ENCODE peak calls at places on chromosomes 16 and 17, in seven cellular contexts. One of them, this sample, is unnamed. For H3K4me1, the result is how much of the 10 kb centered on the place peaks cover.

GRCh38 chr17:12730931-12731521 is 58.3 kb upstream of the ARHGAP44 start:
- DNase-seq in psoas muscle: peak
- DNase-seq in body of pancreas: peak
- DNase-seq in tibial nerve: no peak
- DNase-seq in heart left ventricle: peak
- DNase-seq in PC-3: peak
- DNase-seq in cardiac muscle cell: peak
- DNase-seq in this sample: no peak

GRCh38 chr17:19513897-19514488 is 19.7 kb upstream of the SLC47A1 start:
- DNase-seq in PC-3: peak
- DNase-seq in cardiac muscle cell: peak
- DNase-seq in heart left ventricle: peak
- DNase-seq in psoas muscle: peak
- DNase-seq in tibial nerve: peak
- DNase-seq in body of pancreas: peak
- DNase-seq in this sample: peak

GRCh38 chr16:22912654-22913053 is 98.7 kb downstream of the HS3ST2 start:
- DNase-seq in tibial nerve: no peak
- DNase-seq in body of pancreas: no peak
- DNase-seq in PC-3: no peak
- DNase-seq in heart left ventricle: no peak
- DNase-seq in psoas muscle: no peak
- DNase-seq in cardiac muscle cell: no peak
- DNase-seq in this sample: no peak

GRCh38 chr16:58348986-58349385 is 43.3 kb upstream of the GINS3 start:
- DNase-seq in PC-3: no peak
- DNase-seq in cardiac muscle cell: no peak
- DNase-seq in heart left ventricle: no peak
- DNase-seq in tibial nerve: no peak
- DNase-seq in psoas muscle: no peak
- DNase-seq in body of pancreas: no peak
- DNase-seq in this sample: no peak

GRCh38 chr17:6453279-6454024 is 9.2 kb downstream of the PIMREG start:
- DNase-seq in tibial nerve: no peak
- DNase-seq in psoas muscle: no peak
- DNase-seq in body of pancreas: no peak
- DNase-seq in PC-3: no peak
- DNase-seq in heart left ventricle: no peak
- DNase-seq in cardiac muscle cell: no peak
- DNase-seq in this sample: no peak

GRCh38 chr17:48510761-48511604 is 19.8 kb downstream of the HOXB1 start:
- DNase-seq in body of pancreas: no peak
- DNase-seq in cardiac muscle cell: no peak
- DNase-seq in PC-3: peak
- DNase-seq in psoas muscle: no peak
- DNase-seq in tibial nerve: no peak
- DNase-seq in heart left ventricle: no peak
- DNase-seq in this sample: no peak

GRCh38 chr17:17567114-17567513 is 24.4 kb downstream of the PEMT start:
- DNase-seq in body of pancreas: peak
- DNase-seq in tibial nerve: no peak
- DNase-seq in cardiac muscle cell: no peak
- DNase-seq in heart left ventricle: peak
- DNase-seq in psoas muscle: peak
- DNase-seq in PC-3: no peak
- DNase-seq in this sample: no peak

GRCh38 chr17:43661699-43662431 is at the start of gene MEOX1:
- DNase-seq in body of pancreas: no peak
- DNase-seq in heart left ventricle: peak
- DNase-seq in tibial nerve: no peak
- DNase-seq in psoas muscle: no peak
- DNase-seq in cardiac muscle cell: peak
- DNase-seq in PC-3: peak
- DNase-seq in this sample: peak

DNA sequence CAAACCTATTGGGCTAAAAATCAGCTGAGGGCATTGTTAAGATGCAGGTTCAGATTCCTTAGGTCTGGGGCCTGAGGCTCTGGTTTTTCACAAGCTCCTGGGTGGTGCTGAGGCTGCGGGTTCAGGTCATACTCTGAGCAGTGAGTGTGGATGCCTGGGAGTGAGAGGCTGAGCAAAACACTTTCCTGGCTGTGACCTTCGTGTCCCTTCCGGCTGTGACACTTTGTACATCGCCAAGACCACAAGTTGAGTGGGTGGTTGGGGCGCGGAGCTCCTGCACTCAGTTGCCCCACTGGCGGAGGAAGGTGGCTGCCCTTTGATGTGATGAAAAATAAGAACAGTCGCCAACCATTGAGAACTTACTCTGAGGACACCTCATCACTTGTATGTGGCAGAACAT is 24.8 kb downstream of the CCR7 start:
- DNase-seq in heart left ventricle: no peak
- DNase-seq in PC-3: no peak
- DNase-seq in cardiac muscle cell: no peak
- DNase-seq in body of pancreas: no peak
- DNase-seq in psoas muscle: no peak
- DNase-seq in tibial nerve: no peak
- DNase-seq in this sample: no peak
- H3K4me1 ChIP-seq in heart left ventricle: half or more
- H3K4me1 ChIP-seq in PC-3: under half
- H3K4me1 ChIP-seq in cardiac muscle cell: under half
- H3K4me1 ChIP-seq in body of pancreas: half or more
- H3K4me1 ChIP-seq in psoas muscle: under half
- H3K4me1 ChIP-seq in tibial nerve: half or more
- H3K4me1 ChIP-seq in this sample: under half

GRCh38 chr17:2388020-2388704 is 12.7 kb downstream of the MNT start:
- DNase-seq in body of pancreas: no peak
- DNase-seq in psoas muscle: no peak
- DNase-seq in heart left ventricle: no peak
- DNase-seq in PC-3: no peak
- DNase-seq in tibial nerve: no peak
- DNase-seq in cardiac muscle cell: no peak
- DNase-seq in this sample: no peak
- H3K4me1 ChIP-seq in body of pancreas: under half
- H3K4me1 ChIP-seq in psoas muscle: half or more
- H3K4me1 ChIP-seq in heart left ventricle: under half
- H3K4me1 ChIP-seq in PC-3: under half
- H3K4me1 ChIP-seq in tibial nerve: half or more
- H3K4me1 ChIP-seq in cardiac muscle cell: under half
- H3K4me1 ChIP-seq in this sample: under half

DNA sequence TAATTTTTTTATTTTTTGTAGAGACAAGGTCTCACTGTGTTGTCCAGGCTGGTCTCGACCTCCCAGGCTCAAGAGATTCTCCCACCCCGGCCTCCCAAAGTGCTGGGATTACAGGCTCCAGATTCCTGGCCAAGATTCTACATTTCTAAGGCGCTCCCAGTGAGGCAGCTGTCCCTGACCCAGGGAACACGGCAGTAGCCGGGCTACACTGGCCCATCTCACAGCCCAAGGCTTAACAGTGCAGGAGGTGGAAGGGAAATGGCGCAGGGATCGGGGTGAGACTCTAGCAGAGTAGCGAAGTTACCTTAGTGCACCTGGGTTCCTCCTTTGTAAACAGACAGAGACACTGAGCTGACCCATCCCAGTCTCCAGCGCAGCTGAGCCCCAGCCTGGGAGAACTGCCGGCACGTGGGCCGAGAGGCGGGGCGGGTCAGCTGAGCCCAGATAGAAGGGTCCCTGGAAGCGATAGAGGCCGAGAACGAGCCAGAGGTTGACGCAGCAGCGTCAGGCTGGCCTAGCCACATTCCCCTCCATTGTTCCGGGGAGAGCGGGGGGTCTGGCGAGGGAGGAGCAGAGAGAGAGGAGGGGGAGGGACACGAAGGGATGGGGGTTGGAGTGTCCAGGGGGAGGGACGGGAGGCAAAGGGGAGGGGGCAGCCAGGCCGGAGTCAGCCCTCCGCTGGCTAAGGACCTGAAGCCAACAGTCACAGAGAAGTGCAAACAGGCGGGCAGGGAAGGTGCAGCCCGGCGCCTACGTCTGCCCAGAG is 2.5 kb downstream of the CARHSP1 start:
- DNase-seq in PC-3: no peak
- DNase-seq in tibial nerve: peak
- DNase-seq in body of pancreas: peak
- DNase-seq in heart left ventricle: peak
- DNase-seq in cardiac muscle cell: peak
- DNase-seq in psoas muscle: peak
- DNase-seq in this sample: no peak
- H3K4me1 ChIP-seq in PC-3: under half
- H3K4me1 ChIP-seq in tibial nerve: half or more
- H3K4me1 ChIP-seq in body of pancreas: half or more
- H3K4me1 ChIP-seq in heart left ventricle: half or more
- H3K4me1 ChIP-seq in cardiac muscle cell: under half
- H3K4me1 ChIP-seq in psoas muscle: under half
- H3K4me1 ChIP-seq in this sample: under half

DNA sequence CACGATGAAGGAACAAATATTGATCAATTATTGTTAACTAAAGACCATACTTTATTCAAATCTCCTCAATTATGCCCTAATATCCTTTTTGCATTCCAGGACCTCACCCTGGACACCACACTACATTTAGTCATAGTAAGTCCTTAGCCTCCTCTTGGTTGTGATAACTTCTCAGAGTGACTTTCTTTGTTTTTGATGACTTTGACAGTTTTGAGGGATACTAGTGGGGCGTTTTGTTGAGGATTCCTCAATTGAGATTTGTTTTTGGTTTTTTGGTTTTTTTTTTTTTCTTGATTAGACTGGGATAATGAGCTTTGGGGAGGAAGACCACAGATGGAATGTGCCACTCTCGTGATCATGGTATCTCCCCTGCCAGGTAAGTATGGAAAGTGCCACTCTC is 105.5 kb downstream of the SOX9 start:
- DNase-seq in body of pancreas: no peak
- DNase-seq in cardiac muscle cell: no peak
- DNase-seq in heart left ventricle: no peak
- DNase-seq in PC-3: no peak
- DNase-seq in psoas muscle: no peak
- DNase-seq in tibial nerve: no peak
- DNase-seq in this sample: no peak
- H3K4me1 ChIP-seq in body of pancreas: under half
- H3K4me1 ChIP-seq in cardiac muscle cell: under half
- H3K4me1 ChIP-seq in heart left ventricle: under half
- H3K4me1 ChIP-seq in PC-3: under half
- H3K4me1 ChIP-seq in psoas muscle: under half
- H3K4me1 ChIP-seq in tibial nerve: under half
- H3K4me1 ChIP-seq in this sample: under half

GRCh38 chr16:84369105-84369504 is 767 bp downstream of the ATP2C2 start:
- DNase-seq in heart left ventricle: no peak
- DNase-seq in PC-3: no peak
- DNase-seq in cardiac muscle cell: no peak
- DNase-seq in psoas muscle: no peak
- DNase-seq in tibial nerve: no peak
- DNase-seq in body of pancreas: no peak
- DNase-seq in this sample: no peak

GRCh38 chr16:84367750-84368320 is 503 bp upstream of the ATP2C2 start:
- DNase-seq in cardiac muscle cell: no peak
- DNase-seq in PC-3: no peak
- DNase-seq in psoas muscle: no peak
- DNase-seq in body of pancreas: peak
- DNase-seq in heart left ventricle: no peak
- DNase-seq in tibial nerve: no peak
- DNase-seq in this sample: no peak

GRCh38 chr16:84368327-84368996 is at the start of gene ATP2C2:
- DNase-seq in psoas muscle: no peak
- DNase-seq in tibial nerve: no peak
- DNase-seq in PC-3: peak
- DNase-seq in heart left ventricle: no peak
- DNase-seq in body of pancreas: peak
- DNase-seq in cardiac muscle cell: peak
- DNase-seq in this sample: no peak

GRCh38 chr16:84367297-84367680 is 1.0 kb upstream of the ATP2C2 start:
- DNase-seq in PC-3: no peak
- DNase-seq in body of pancreas: no peak
- DNase-seq in psoas muscle: no peak
- DNase-seq in cardiac muscle cell: no peak
- DNase-seq in heart left ventricle: no peak
- DNase-seq in tibial nerve: no peak
- DNase-seq in this sample: no peak

GRCh38 chr16:84366208-84366607 is 2.1 kb upstream of the ATP2C2 start:
- DNase-seq in body of pancreas: no peak
- DNase-seq in cardiac muscle cell: no peak
- DNase-seq in psoas muscle: no peak
- DNase-seq in tibial nerve: no peak
- DNase-seq in PC-3: no peak
- DNase-seq in heart left ventricle: no peak
- DNase-seq in this sample: no peak
- H3K4me1 ChIP-seq in body of pancreas: under half
- H3K4me1 ChIP-seq in cardiac muscle cell: under half
- H3K4me1 ChIP-seq in psoas muscle: under half
- H3K4me1 ChIP-seq in tibial nerve: under half
- H3K4me1 ChIP-seq in PC-3: under half
- H3K4me1 ChIP-seq in heart left ventricle: under half
- H3K4me1 ChIP-seq in this sample: under half

DNA sequence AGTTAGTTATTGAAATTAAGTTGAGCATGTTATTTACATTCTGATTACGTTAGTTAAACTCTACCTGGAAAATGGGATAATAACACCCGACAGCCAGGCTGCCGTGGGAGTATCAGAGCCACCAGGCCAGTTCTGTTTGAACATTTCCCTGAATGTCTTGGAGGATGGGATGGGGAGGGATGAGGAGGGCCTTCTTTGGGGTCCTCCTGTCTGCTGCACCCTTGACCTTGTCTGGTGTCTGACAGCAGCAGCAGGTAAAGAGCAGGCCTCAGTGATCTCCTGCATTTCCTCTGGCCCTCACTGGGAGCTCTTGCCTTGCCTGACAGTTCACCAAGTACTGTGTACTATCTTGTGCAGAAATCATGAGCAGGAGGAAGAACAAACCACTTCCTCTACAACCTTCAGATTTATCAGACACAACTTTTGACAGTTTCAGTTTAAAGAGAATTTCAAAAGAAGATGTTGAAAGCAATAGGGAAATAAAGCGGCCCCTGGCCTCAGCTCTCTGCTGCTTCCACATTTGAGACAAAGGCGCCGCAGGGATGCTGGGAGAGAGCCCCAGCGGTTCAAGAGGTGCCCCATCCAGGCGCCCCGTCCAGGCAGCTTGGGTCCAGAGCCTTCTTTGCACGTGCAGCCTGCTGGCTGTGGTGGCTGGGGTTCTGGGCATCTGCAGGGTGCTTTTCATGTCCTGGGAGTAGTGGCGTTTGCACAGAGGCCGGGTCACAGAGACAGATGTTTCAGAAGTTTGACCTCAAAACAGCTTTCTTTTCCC is 25.3 kb downstream of the CMIP start:
- DNase-seq in cardiac muscle cell: no peak
- DNase-seq in body of pancreas: no peak
- DNase-seq in psoas muscle: no peak
- DNase-seq in heart left ventricle: no peak
- DNase-seq in PC-3: no peak
- DNase-seq in tibial nerve: no peak
- DNase-seq in this sample: no peak
- H3K4me1 ChIP-seq in cardiac muscle cell: under half
- H3K4me1 ChIP-seq in body of pancreas: under half
- H3K4me1 ChIP-seq in psoas muscle: under half
- H3K4me1 ChIP-seq in heart left ventricle: half or more
- H3K4me1 ChIP-seq in PC-3: under half
- H3K4me1 ChIP-seq in tibial nerve: half or more
- H3K4me1 ChIP-seq in this sample: under half